ENCODE peak calls at places on chromosomes 16 and 17, in eight cellular contexts. One of them, this sample, is unnamed.
A peak's percentile ranks its signal among the peaks of the same experiment; 100 is the strongest.

GRCh38 chr17:39793473-39793872 is 55.7 kb downstream of the GRB7 start:
- DNase-seq in activated CD4-positive, CD25-positive, alpha-beta regulatory T cell: no peak
- DNase-seq in D341Med: no peak
- DNase-seq in OCI-LY7: no peak
- DNase-seq in thoracic aorta: no peak
- DNase-seq in SJSA1: no peak
- DNase-seq in stimulated activated CD4-positive, alpha-beta T cell treated with anti-CD3 and anti-CD28 coated beads, Interleukin-12 subunit alpha, Interleukin-12 subunit beta, amount 100 ng/mL, for 4 hours: no peak
- DNase-seq in NCI-H2171: no peak
- DNase-seq in this sample: no peak

GRCh38 chr17:33106525-33107162 is 115.0 kb downstream of the SPACA3 start:
- DNase-seq in activated CD4-positive, CD25-positive, alpha-beta regulatory T cell: no peak
- DNase-seq in D341Med: no peak
- DNase-seq in OCI-LY7: no peak
- DNase-seq in thoracic aorta: no peak
- DNase-seq in SJSA1: no peak
- DNase-seq in stimulated activated CD4-positive, alpha-beta T cell treated with anti-CD3 and anti-CD28 coated beads, Interleukin-12 subunit alpha, Interleukin-12 subunit beta, amount 100 ng/mL, for 4 hours: no peak
- DNase-seq in NCI-H2171: no peak
- DNase-seq in this sample: no peak

GRCh38 chr17:1703063-1703462 is 7.1 kb downstream of the TLCD2 start:
- DNase-seq in activated CD4-positive, CD25-positive, alpha-beta regulatory T cell: no peak
- DNase-seq in D341Med: no peak
- DNase-seq in OCI-LY7: no peak
- DNase-seq in thoracic aorta: no peak
- DNase-seq in SJSA1: peak; percentile 90
- DNase-seq in stimulated activated CD4-positive, alpha-beta T cell treated with anti-CD3 and anti-CD28 coated beads, Interleukin-12 subunit alpha, Interleukin-12 subunit beta, amount 100 ng/mL, for 4 hours: no peak
- DNase-seq in NCI-H2171: no peak
- DNase-seq in this sample: no peak

GRCh38 chr16:89115216-89115949 is 21.7 kb downstream of the ACSF3 start:
- DNase-seq in activated CD4-positive, CD25-positive, alpha-beta regulatory T cell: peak; percentile 78
- DNase-seq in D341Med: no peak
- DNase-seq in OCI-LY7: peak; percentile 91
- DNase-seq in thoracic aorta: no peak
- DNase-seq in SJSA1: peak; percentile 69
- DNase-seq in stimulated activated CD4-positive, alpha-beta T cell treated with anti-CD3 and anti-CD28 coated beads, Interleukin-12 subunit alpha, Interleukin-12 subunit beta, amount 100 ng/mL, for 4 hours: peak; percentile 71
- DNase-seq in NCI-H2171: no peak
- DNase-seq in this sample: peak; percentile 90

GRCh38 chr17:1137465-1137894 is 42.3 kb downstream of the ABR start:
- DNase-seq in activated CD4-positive, CD25-positive, alpha-beta regulatory T cell: no peak
- DNase-seq in D341Med: no peak
- DNase-seq in OCI-LY7: no peak
- DNase-seq in thoracic aorta: no peak
- DNase-seq in SJSA1: no peak
- DNase-seq in stimulated activated CD4-positive, alpha-beta T cell treated with anti-CD3 and anti-CD28 coated beads, Interleukin-12 subunit alpha, Interleukin-12 subunit beta, amount 100 ng/mL, for 4 hours: no peak
- DNase-seq in NCI-H2171: peak; percentile 81
- DNase-seq in this sample: peak; percentile 54

GRCh38 chr17:2051388-2052237 is 3.3 kb upstream of the HIC1 start:
- DNase-seq in activated CD4-positive, CD25-positive, alpha-beta regulatory T cell: no peak
- DNase-seq in D341Med: no peak
- DNase-seq in OCI-LY7: no peak
- DNase-seq in thoracic aorta: no peak
- DNase-seq in SJSA1: no peak
- DNase-seq in stimulated activated CD4-positive, alpha-beta T cell treated with anti-CD3 and anti-CD28 coated beads, Interleukin-12 subunit alpha, Interleukin-12 subunit beta, amount 100 ng/mL, for 4 hours: no peak
- DNase-seq in NCI-H2171: no peak
- DNase-seq in this sample: no peak

GRCh38 chr16:28873543-28874201 is 4.6 kb upstream of the ATP2A1 start:
- DNase-seq in activated CD4-positive, CD25-positive, alpha-beta regulatory T cell: peak; percentile 18
- DNase-seq in D341Med: peak; percentile 83
- DNase-seq in OCI-LY7: peak; percentile 50
- DNase-seq in thoracic aorta: no peak
- DNase-seq in SJSA1: peak; percentile 53
- DNase-seq in stimulated activated CD4-positive, alpha-beta T cell treated with anti-CD3 and anti-CD28 coated beads, Interleukin-12 subunit alpha, Interleukin-12 subunit beta, amount 100 ng/mL, for 4 hours: peak; percentile 50
- DNase-seq in NCI-H2171: no peak
- DNase-seq in this sample: peak; percentile 71

GRCh38 chr17:17849863-17850373 is 13.1 kb upstream of the SREBF1 start:
- DNase-seq in activated CD4-positive, CD25-positive, alpha-beta regulatory T cell: peak; percentile 34
- DNase-seq in D341Med: no peak
- DNase-seq in OCI-LY7: peak; percentile 85
- DNase-seq in thoracic aorta: no peak
- DNase-seq in SJSA1: no peak
- DNase-seq in stimulated activated CD4-positive, alpha-beta T cell treated with anti-CD3 and anti-CD28 coated beads, Interleukin-12 subunit alpha, Interleukin-12 subunit beta, amount 100 ng/mL, for 4 hours: no peak
- DNase-seq in NCI-H2171: no peak
- DNase-seq in this sample: peak; percentile 92